ENCODE peak calls at places on chromosome 22, in ten cellular contexts. K is T-helper 2 cell; N is activated naive CD8-positive, alpha-beta T cell treated with anti-CD3 and anti-CD28 coated beads, Interleukin-2, amount 50 U/mL, for 24 hours; Q is cardiac muscle cell; C is HEK293T; R is stimulated activated CD4-positive, alpha-beta T cell treated with anti-CD3 and anti-CD28 coated beads, Interleukin-2, amount 100 ng/mL, for 48 hours; V is germinal center; Y is EL; P is NCI-H2029 treated with DMSO at 0.1 percent for 48 hours; W is body of pancreas. J is an unnamed sample.

GRCh38 chr22:22042009-22042408 is 59.4 kb upstream of the TOP3B start:
- DNase-seq in K (no peak), N (no peak), Q (no peak), C (no peak), R (no peak), V (no peak), Y (no peak), P (no peak), W (no peak), J (no peak)

GRCh38 chr22:44403930-44404329 is 91.2 kb upstream of the SHISAL1 start:
- DNase-seq in K (no peak), N (no peak), Q (no peak), C (no peak), R (no peak), V (no peak), Y (no peak), P (no peak), W (no peak), J (no peak)

GRCh38 chr22:36587289-36588154 is 58.6 kb upstream of the EIF3D start:
- DNase-seq in K (no peak), N (no peak), Q (peak), C (no peak), R (no peak), V (no peak), Y (peak), P (no peak), W (no peak), J (peak)

GRCh38 chr22:50674127-50674493 is 1.5 kb downstream of the SHANK3 start:
- DNase-seq in K (no peak), N (no peak), Q (no peak), C (peak), R (no peak), V (peak), Y (no peak), P (no peak), W (no peak), J (no peak)

GRCh38 chr22:49295465-49295743 is 532.3 kb downstream of the BRD1 start:
- DNase-seq in K (no peak), N (no peak), Q (no peak), C (no peak), R (no peak), V (no peak), Y (no peak), P (peak), W (no peak), J (no peak)

GRCh38 chr22:20946080-20946986 is 20.7 kb upstream of the AIFM3 start:
- DNase-seq in K (no peak), N (no peak), Q (peak), C (no peak), R (no peak), V (no peak), Y (peak), P (peak), W (no peak), J (no peak)

GRCh38 chr22:45831394-45831793 is 145.6 kb downstream of the WNT7B start:
- DNase-seq in K (no peak), N (no peak), Q (peak), C (no peak), R (no peak), V (no peak), Y (peak), P (no peak), W (no peak), J (no peak)

GRCh38 chr22:41862160-41862529 is 29.2 kb downstream of the SREBF2 start:
- DNase-seq in K (peak), N (peak), Q (peak), C (no peak), R (peak), V (peak), Y (no peak), P (no peak), W (no peak), J (no peak)

GRCh38 chr22:40499187-40499753 is 128.9 kb downstream of the SGSM3 start:
- DNase-seq in K (peak), N (no peak), Q (peak), C (no peak), R (no peak), V (no peak), Y (peak), P (no peak), W (peak), J (no peak)

GRCh38 chr22:24380220-24381218 is 46.9 kb upstream of the ADORA2A start:
- DNase-seq in K (no peak), N (no peak), Q (no peak), C (no peak), R (no peak), V (no peak), Y (no peak), P (no peak), W (no peak), J (no peak)

GRCh38 chr22:45284705-45285305 is at the start of gene UPK3A:
- DNase-seq in K (peak), N (peak), Q (peak), C (no peak), R (peak), V (peak), Y (no peak), P (peak), W (peak), J (peak)

GRCh38 chr22:50507421-50507990 is at the start of gene LMF2:
- DNase-seq in K (no peak), N (peak), Q (no peak), C (peak), R (peak), V (peak), Y (no peak), P (no peak), W (peak), J (no peak)

GRCh38 chr22:35258144-35258988 is 1.1 kb downstream of the HMGXB4 start:
- DNase-seq in K (peak), N (no peak), Q (peak), C (peak), R (no peak), V (no peak), Y (peak), P (no peak), W (no peak), J (peak)

GRCh38 chr22:27892064-27892463 is 27.0 kb downstream of the PITPNB start:
- DNase-seq in K (no peak), N (no peak), Q (no peak), C (no peak), R (no peak), V (no peak), Y (no peak), P (no peak), W (no peak), J (no peak)